ENCODE peak calls at places on chromosomes 1 and 21, in five cellular contexts. One of them, this sample, is unnamed.

GRCh38 chr1:117098287-117098890 is 23.2 kb downstream of the TRIM45 start:
- DNase-seq in GM23338: no peak
- DNase-seq in K562: no peak
- DNase-seq in A549: no peak
- DNase-seq in HepG2: no peak
- DNase-seq in this sample: no peak

GRCh38 chr1:239893127-239893731 is 198.5 kb upstream of the FMN2 start:
- DNase-seq in GM23338: no peak
- DNase-seq in HepG2: no peak
- DNase-seq in K562: no peak
- DNase-seq in A549: peak
- DNase-seq in this sample: no peak

GRCh38 chr1:152954436-152954835 is 7.4 kb downstream of the SPRR5 start:
- DNase-seq in A549: no peak
- DNase-seq in GM23338: no peak
- DNase-seq in K562: no peak
- DNase-seq in HepG2: no peak
- DNase-seq in this sample: no peak

GRCh38 chr1:88063605-88064004 is 620.5 kb upstream of the PKN2 start:
- DNase-seq in A549: no peak
- DNase-seq in HepG2: no peak
- DNase-seq in K562: no peak
- DNase-seq in GM23338: no peak
- DNase-seq in this sample: no peak

GRCh38 chr1:24640288-24640687 is 2.8 kb upstream of the SRRM1 start:
- DNase-seq in GM23338: no peak
- DNase-seq in A549: no peak
- DNase-seq in K562: no peak
- DNase-seq in HepG2: peak
- DNase-seq in this sample: no peak

GRCh38 chr1:184160942-184161698 is 109.6 kb downstream of the TSEN15 start:
- DNase-seq in A549: no peak
- DNase-seq in K562: no peak
- DNase-seq in HepG2: no peak
- DNase-seq in GM23338: no peak
- DNase-seq in this sample: peak

GRCh38 chr1:74010206-74010605 is 187.8 kb downstream of the LRRIQ3 start:
- DNase-seq in K562: no peak
- DNase-seq in A549: no peak
- DNase-seq in GM23338: peak
- DNase-seq in HepG2: peak
- DNase-seq in this sample: no peak

GRCh38 chr1:85494074-85494956 is 29.4 kb upstream of the DDAH1 start:
- DNase-seq in K562: no peak
- DNase-seq in GM23338: no peak
- DNase-seq in A549: no peak
- DNase-seq in HepG2: no peak
- DNase-seq in this sample: no peak

GRCh38 chr1:76090284-76091180 is 16.0 kb downstream of the ST6GALNAC3 start:
- DNase-seq in GM23338: no peak
- DNase-seq in K562: no peak
- DNase-seq in A549: no peak
- DNase-seq in HepG2: no peak
- DNase-seq in this sample: no peak

GRCh38 chr1:119310301-119310700 is 58.3 kb upstream of the HAO2 start:
- DNase-seq in GM23338: no peak
- DNase-seq in HepG2: no peak
- DNase-seq in A549: no peak
- DNase-seq in K562: no peak
- DNase-seq in this sample: no peak

GRCh38 chr1:119159096-119159495 is 18.6 kb upstream of the WARS2 start:
- DNase-seq in K562: no peak
- DNase-seq in GM23338: no peak
- DNase-seq in A549: no peak
- DNase-seq in HepG2: no peak
- DNase-seq in this sample: no peak

GRCh38 chr1:22600071-22600816 is 36.2 kb upstream of the C1QA start:
- DNase-seq in A549: peak
- DNase-seq in K562: peak
- DNase-seq in HepG2: no peak
- DNase-seq in GM23338: peak
- DNase-seq in this sample: no peak

GRCh38 chr1:176897350-176898236 is 266.9 kb downstream of the ASTN1 start:
- DNase-seq in A549: peak
- DNase-seq in HepG2: peak
- DNase-seq in GM23338: peak
- DNase-seq in K562: peak
- DNase-seq in this sample: no peak

GRCh38 chr21:26099610-26100219 is 70.9 kb downstream of the APP start:
- DNase-seq in K562: no peak
- DNase-seq in HepG2: no peak
- DNase-seq in GM23338: no peak
- DNase-seq in A549: no peak
- DNase-seq in this sample: no peak

GRCh38 chr1:27333717-27334279 is 8.0 kb upstream of the SYTL1 start:
- DNase-seq in GM23338: no peak
- DNase-seq in K562: no peak
- DNase-seq in A549: no peak
- DNase-seq in HepG2: no peak
- DNase-seq in this sample: no peak

GRCh38 chr21:21860888-21861287 is 862.7 kb downstream of the NCAM2 start:
- DNase-seq in HepG2: no peak
- DNase-seq in K562: no peak
- DNase-seq in A549: no peak
- DNase-seq in GM23338: no peak
- DNase-seq in this sample: no peak

GRCh38 chr1:153070243-153070642 is 1.2 kb downstream of the SPRR2B start:
- DNase-seq in GM23338: peak
- DNase-seq in HepG2: no peak
- DNase-seq in A549: no peak
- DNase-seq in K562: no peak
- DNase-seq in this sample: no peak

GRCh38 chr1:91537281-91538069 is 36.8 kb downstream of the CDC7 start:
- DNase-seq in K562: no peak
- DNase-seq in A549: no peak
- DNase-seq in GM23338: no peak
- DNase-seq in HepG2: no peak
- DNase-seq in this sample: no peak

GRCh38 chr1:82777240-82777639 is 976.5 kb downstream of the ADGRL2 start:
- DNase-seq in GM23338: no peak
- DNase-seq in K562: no peak
- DNase-seq in A549: no peak
- DNase-seq in HepG2: no peak
- DNase-seq in this sample: no peak

GRCh38 chr21:28207776-28208175 is 784.9 kb downstream of the LTN1 start:
- DNase-seq in HepG2: no peak
- DNase-seq in A549: no peak
- DNase-seq in K562: no peak
- DNase-seq in GM23338: no peak
- DNase-seq in this sample: no peak

GRCh38 chr1:174643206-174643605 is 195.4 kb downstream of the GPR52 start:
- DNase-seq in A549: no peak
- DNase-seq in K562: no peak
- DNase-seq in GM23338: no peak
- DNase-seq in HepG2: no peak
- DNase-seq in this sample: no peak

GRCh38 chr1:151058682-151059341 is 610 bp downstream of the CDC42SE1 start:
- DNase-seq in HepG2: no peak
- DNase-seq in A549: no peak
- DNase-seq in K562: peak
- DNase-seq in GM23338: peak
- DNase-seq in this sample: no peak

GRCh38 chr1:30904962-30905335 is 3.6 kb downstream of the SDC3 start:
- DNase-seq in GM23338: no peak
- DNase-seq in HepG2: no peak
- DNase-seq in K562: no peak
- DNase-seq in A549: no peak
- DNase-seq in this sample: no peak

GRCh38 chr1:64836792-64837191 is 91.9 kb downstream of the RAVER2 start:
- DNase-seq in HepG2: no peak
- DNase-seq in K562: no peak
- DNase-seq in GM23338: no peak
- DNase-seq in A549: no peak
- DNase-seq in this sample: no peak

GRCh38 chr1:64839732-64840405 is 95.0 kb downstream of the RAVER2 start:
- DNase-seq in A549: no peak
- DNase-seq in GM23338: peak
- DNase-seq in HepG2: no peak
- DNase-seq in K562: no peak
- DNase-seq in this sample: no peak

GRCh38 chr1:64838486-64838885 is 93.6 kb downstream of the RAVER2 start:
- DNase-seq in K562: no peak
- DNase-seq in HepG2: no peak
- DNase-seq in A549: no peak
- DNase-seq in GM23338: no peak
- DNase-seq in this sample: no peak

GRCh38 chr1:64839270-64839669 is 94.4 kb downstream of the RAVER2 start:
- DNase-seq in HepG2: no peak
- DNase-seq in K562: no peak
- DNase-seq in A549: no peak
- DNase-seq in GM23338: no peak
- DNase-seq in this sample: no peak

DNA sequence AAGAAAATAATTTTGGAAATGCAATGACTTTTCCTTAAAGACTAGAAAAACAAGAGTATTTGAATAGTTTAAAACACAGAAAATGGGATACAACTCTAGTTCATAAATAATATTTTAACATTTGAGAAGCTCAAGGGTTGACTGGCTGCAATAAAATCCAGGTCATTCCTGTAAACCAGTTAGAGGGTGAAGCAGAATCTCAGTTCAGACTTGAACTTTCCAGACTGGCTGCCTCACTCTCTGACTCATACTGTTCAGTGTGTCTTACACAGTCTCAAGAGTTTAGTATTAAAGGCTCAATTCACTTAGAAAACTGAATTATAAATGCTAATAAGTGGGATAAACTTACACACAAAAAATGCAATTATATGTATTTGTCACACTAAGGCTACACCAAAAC is 89.9 kb downstream of the RAVER2 start:
- DNase-seq in A549: no peak
- DNase-seq in HepG2: no peak
- DNase-seq in K562: no peak
- DNase-seq in GM23338: no peak
- DNase-seq in this sample: no peak
- TF ChIP-seq JUNB in A549: no peak
- TF ChIP-seq JUNB in HepG2: no peak
- TF ChIP-seq JUNB in K562: no peak
- TF ChIP-seq JUNB in GM23338: no peak
- TF ChIP-seq JUNB in this sample: no peak

DNA sequence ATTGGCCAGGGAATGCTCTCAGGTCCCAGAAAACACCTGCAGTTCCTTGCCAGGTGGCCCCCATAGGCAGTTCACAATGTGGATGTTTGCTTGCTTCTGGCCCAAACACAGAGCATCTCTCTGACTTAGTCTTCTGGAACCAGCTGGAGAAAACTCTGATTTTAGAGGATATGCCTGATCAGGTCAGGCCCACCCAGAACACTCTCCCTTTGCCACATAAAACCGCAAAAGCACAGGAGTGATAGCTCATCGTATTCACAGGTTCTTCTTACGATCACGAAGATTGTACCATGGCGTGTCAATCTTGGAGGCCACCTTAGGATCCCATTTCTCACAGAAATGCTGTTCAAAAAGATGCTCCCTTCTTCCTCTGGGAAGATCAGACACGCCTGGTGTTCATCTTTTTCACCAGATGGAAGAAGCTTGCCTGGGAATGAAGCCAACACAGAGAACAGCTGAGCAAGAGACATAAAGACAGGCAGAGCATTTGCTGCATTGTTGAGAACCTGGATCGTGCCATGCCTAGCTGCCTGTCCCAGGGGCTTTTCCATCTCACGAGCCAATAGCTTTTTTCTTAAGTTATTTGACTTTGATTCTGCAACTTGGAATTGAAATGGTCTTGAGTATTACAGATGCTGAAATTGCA is 11.6 kb upstream of the CD247 start:
- DNase-seq in HepG2: no peak
- DNase-seq in A549: no peak
- DNase-seq in K562: peak
- DNase-seq in GM23338: no peak
- DNase-seq in this sample: no peak
- TF ChIP-seq JUNB in HepG2: no peak
- TF ChIP-seq JUNB in A549: no peak
- TF ChIP-seq JUNB in K562: no peak
- TF ChIP-seq JUNB in GM23338: no peak
- TF ChIP-seq JUNB in this sample: no peak

DNA sequence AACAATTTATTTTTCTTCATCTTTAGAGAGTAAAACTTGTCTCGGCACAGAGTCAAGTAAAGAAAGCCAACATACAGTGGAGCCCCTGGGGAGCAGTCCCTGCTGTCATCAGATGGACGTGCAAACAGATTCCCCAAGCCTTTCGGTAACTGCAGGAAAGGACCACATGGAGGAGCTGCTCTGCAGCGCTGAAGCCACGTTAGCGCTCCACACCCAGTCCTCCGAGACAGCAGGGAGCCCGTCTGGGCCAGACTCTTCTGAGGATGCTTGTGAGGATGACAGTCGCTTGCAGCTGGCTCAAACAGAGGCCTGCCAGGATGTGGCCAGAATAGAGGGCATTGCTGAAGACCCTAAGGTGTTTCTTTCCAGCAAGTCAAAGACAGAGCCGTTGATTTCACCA is 77.1 kb upstream of the SCCPDH start:
- DNase-seq in GM23338: peak
- DNase-seq in A549: no peak
- DNase-seq in K562: peak
- DNase-seq in HepG2: no peak
- DNase-seq in this sample: no peak
- TF ChIP-seq JUNB in GM23338: no peak
- TF ChIP-seq JUNB in A549: no peak
- TF ChIP-seq JUNB in K562: no peak
- TF ChIP-seq JUNB in HepG2: no peak
- TF ChIP-seq JUNB in this sample: no peak

GRCh38 chr1:207695943-207696342 is 51.0 kb downstream of the CR1L start:
- DNase-seq in A549: no peak
- DNase-seq in HepG2: no peak
- DNase-seq in K562: no peak
- DNase-seq in GM23338: peak
- DNase-seq in this sample: no peak

GRCh38 chr1:207703712-207704111 is 48.1 kb upstream of the CD46 start:
- DNase-seq in HepG2: no peak
- DNase-seq in A549: no peak
- DNase-seq in K562: no peak
- DNase-seq in GM23338: no peak
- DNase-seq in this sample: no peak

GRCh38 chr1:207702317-207702716 is 49.5 kb upstream of the CD46 start:
- DNase-seq in A549: no peak
- DNase-seq in K562: no peak
- DNase-seq in GM23338: no peak
- DNase-seq in HepG2: no peak
- DNase-seq in this sample: no peak

GRCh38 chr1:207698822-207699483 is 52.9 kb upstream of the CD46 start:
- DNase-seq in GM23338: peak
- DNase-seq in A549: no peak
- DNase-seq in HepG2: peak
- DNase-seq in K562: peak
- DNase-seq in this sample: no peak
- TF ChIP-seq JUNB in GM23338: no peak
- TF ChIP-seq JUNB in A549: no peak
- TF ChIP-seq JUNB in HepG2: no peak
- TF ChIP-seq JUNB in K562: no peak
- TF ChIP-seq JUNB in this sample: no peak